ENCODE peak calls at places on chromosomes 3 and 15, in seven cellular contexts. L is tibial artery; U is CD8-positive, alpha-beta T cell; F is upper lobe of left lung; R is endodermal cell; E is esophagus muscularis mucosa; Y is SK-N-SH. O is an unnamed sample.

GRCh38 chr15:81029416-81030367 is 29.0 kb downstream of the TLNRD1 start:
- DNase-seq in L (no peak), U (no peak), F (no peak), R (no peak), E (no peak), Y (no peak), O (no peak)

GRCh38 chr3:10522646-10523303 is 17.4 kb upstream of the ATP2B2 start:
- DNase-seq in L (no peak), U (no peak), F (no peak), R (peak), E (no peak), Y (no peak), O (no peak)

GRCh38 chr15:57167821-57168395 is 208.4 kb upstream of the CGNL1 start:
- DNase-seq in L (no peak), U (no peak), F (no peak), R (no peak), E (no peak), Y (no peak), O (no peak)

GRCh38 chr15:40633178-40633577 is 39.1 kb downstream of the KNL1 start:
- DNase-seq in L (no peak), U (no peak), F (no peak), R (no peak), E (no peak), Y (no peak), O (no peak)

GRCh38 chr3:64623125-64623524 is 64.7 kb downstream of the ADAMTS9 start:
- DNase-seq in L (no peak), U (no peak), F (no peak), R (no peak), E (no peak), Y (no peak), O (no peak)

GRCh38 chr15:80242132-80242769 is 9.8 kb downstream of the CTXND1 start:
- DNase-seq in L (no peak), U (no peak), F (no peak), R (peak), E (peak), Y (peak), O (no peak)

GRCh38 chr15:79635897-79636596 is 203.9 kb downstream of the MINAR1 start:
- DNase-seq in L (no peak), U (no peak), F (no peak), R (peak), E (peak), Y (no peak), O (no peak)

GRCh38 chr15:79170256-79170664 is 79.7 kb upstream of the RASGRF1 start:
- DNase-seq in L (no peak), U (no peak), F (peak), R (no peak), E (no peak), Y (peak), O (peak)

GRCh38 chr15:70063284-70063991 is 34.3 kb downstream of the TLE3 start:
- DNase-seq in L (peak), U (no peak), F (no peak), R (no peak), E (no peak), Y (no peak), O (no peak)
- H3K27ac ChIP-seq in L (peak), U (no peak), F (no peak), R (no peak), E (peak), Y (peak), O (no peak)

GRCh38 chr3:13018561-13019242 is 54.5 kb downstream of the IQSEC1 start:
- DNase-seq in L (peak), U (no peak), F (no peak), R (peak), E (no peak), Y (no peak), O (no peak)

GRCh38 chr3:13019243-13019701 is 54.0 kb downstream of the IQSEC1 start:
- DNase-seq in L (peak), U (no peak), F (peak), R (peak), E (no peak), Y (peak), O (no peak)

GRCh38 chr3:13019706-13020105 is 53.5 kb downstream of the IQSEC1 start:
- DNase-seq in L (peak), U (no peak), F (no peak), R (no peak), E (no peak), Y (no peak), O (no peak)

GRCh38 chr3:13021141-13021933 is 51.9 kb downstream of the IQSEC1 start:
- DNase-seq in L (peak), U (no peak), F (no peak), R (no peak), E (no peak), Y (peak), O (peak)

GRCh38 chr3:13020159-13020558 is 53.1 kb downstream of the IQSEC1 start:
- DNase-seq in L (peak), U (no peak), F (no peak), R (no peak), E (no peak), Y (no peak), O (no peak)
- H3K4me3 ChIP-seq in L (no peak), U (no peak), F (no peak), R (no peak), E (no peak), Y (no peak), O (no peak)

GRCh38 chr3:42758126-42758525 is 14.9 kb downstream of the CCDC13 start:
- DNase-seq in L (peak), U (no peak), F (no peak), R (peak), E (no peak), Y (no peak), O (no peak)

GRCh38 chr3:42756681-42757213 is 16.3 kb downstream of the CCDC13 start:
- DNase-seq in L (peak), U (no peak), F (no peak), R (peak), E (no peak), Y (no peak), O (no peak)

GRCh38 chr3:42753757-42754156 is 19.3 kb downstream of the CCDC13 start:
- DNase-seq in L (peak), U (no peak), F (no peak), R (peak), E (no peak), Y (no peak), O (no peak)

GRCh38 chr3:42752961-42753360 is 20.1 kb downstream of the CCDC13 start:
- DNase-seq in L (no peak), U (no peak), F (no peak), R (peak), E (no peak), Y (no peak), O (no peak)

GRCh38 chr3:42755681-42756578 is 17.1 kb downstream of the CCDC13 start:
- DNase-seq in L (peak), U (no peak), F (no peak), R (peak), E (no peak), Y (peak), O (no peak)
- TF ChIP-seq CTCF in L (peak), U (no peak), F (no peak), R (peak), E (peak), Y (peak), O (peak)

DNA sequence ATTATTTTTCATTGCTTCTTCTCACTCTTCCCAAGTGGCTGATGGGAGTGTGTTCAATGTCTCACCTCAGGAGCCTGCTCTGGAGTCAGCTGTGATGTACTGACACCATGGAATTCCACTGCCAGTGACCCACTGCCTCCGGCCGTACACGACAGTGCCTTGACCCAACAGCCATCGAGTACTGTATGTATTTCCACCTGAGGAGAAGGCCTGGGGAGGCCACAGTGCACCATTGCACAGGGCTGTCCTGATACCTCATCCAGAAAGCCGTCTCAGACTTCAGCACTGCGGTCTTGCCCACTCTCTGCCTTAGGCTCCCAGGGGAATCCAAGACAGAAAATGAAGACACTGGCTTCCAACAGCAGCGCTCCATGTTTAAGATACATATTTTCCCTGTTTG is 51.4 kb upstream of the EIF1B start:
- DNase-seq in L (no peak), U (no peak), F (no peak), R (no peak), E (no peak), Y (no peak), O (no peak)
- H3K27ac ChIP-seq in L (no peak), U (no peak), F (no peak), R (no peak), E (no peak), Y (no peak), O (no peak)

GRCh38 chr3:194136519-194137313 is 768 bp downstream of the HES1 start:
- DNase-seq in L (peak), U (peak), F (peak), R (peak), E (no peak), Y (peak), O (peak)

GRCh38 chr3:194138098-194138474 is 2.1 kb downstream of the HES1 start:
- DNase-seq in L (no peak), U (no peak), F (no peak), R (peak), E (no peak), Y (no peak), O (no peak)

GRCh38 chr3:194135806-194136518 is at the start of gene HES1:
- DNase-seq in L (peak), U (peak), F (peak), R (peak), E (peak), Y (peak), O (peak)

GRCh38 chr3:194138732-194139084 is 2.8 kb downstream of the HES1 start:
- DNase-seq in L (no peak), U (no peak), F (no peak), R (no peak), E (no peak), Y (no peak), O (no peak)

DNA sequence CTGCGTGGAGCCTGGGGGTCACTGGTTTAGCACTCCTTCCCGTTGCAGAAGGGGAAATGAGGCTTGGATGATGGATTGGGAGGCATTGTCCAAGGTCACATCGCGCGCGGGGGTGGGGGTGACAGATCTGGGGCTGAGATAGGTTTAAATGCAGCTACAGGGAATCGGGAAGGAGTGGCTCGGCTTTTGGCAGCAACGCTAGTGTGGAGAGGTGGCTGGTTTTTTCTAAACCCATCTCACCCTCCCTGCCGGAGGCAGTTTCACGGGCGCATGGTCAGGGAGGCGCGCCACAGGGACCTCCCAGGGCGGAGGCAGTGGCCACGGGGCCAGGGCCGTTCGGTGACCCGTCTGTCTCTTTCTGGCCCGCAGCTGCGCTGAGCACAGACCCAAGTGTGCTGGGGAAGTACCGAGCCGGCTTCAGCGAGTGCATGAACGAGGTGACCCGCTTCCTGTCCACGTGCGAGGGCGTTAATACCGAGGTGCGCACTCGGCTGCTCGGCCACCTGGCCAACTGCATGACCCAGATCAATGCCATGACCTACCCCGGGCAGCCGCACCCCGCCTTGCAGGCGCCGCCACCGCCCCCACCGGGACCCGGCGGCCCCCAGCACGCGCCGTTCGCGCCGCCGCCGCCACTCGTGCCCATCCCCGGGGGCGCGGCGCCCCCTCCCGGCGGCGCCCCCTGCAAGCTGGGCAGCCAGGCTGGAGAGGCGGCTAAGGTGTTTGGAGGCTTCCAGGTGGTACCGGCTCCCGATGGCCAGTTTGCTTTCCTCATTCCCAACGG is 1.6 kb downstream of the HES1 start:
- DNase-seq in L (peak), U (peak), F (peak), R (peak), E (no peak), Y (peak), O (peak)
- H3K4me3 ChIP-seq in L (peak), U (peak), F (peak), R (peak), E (peak), Y (peak), O (peak)

DNA sequence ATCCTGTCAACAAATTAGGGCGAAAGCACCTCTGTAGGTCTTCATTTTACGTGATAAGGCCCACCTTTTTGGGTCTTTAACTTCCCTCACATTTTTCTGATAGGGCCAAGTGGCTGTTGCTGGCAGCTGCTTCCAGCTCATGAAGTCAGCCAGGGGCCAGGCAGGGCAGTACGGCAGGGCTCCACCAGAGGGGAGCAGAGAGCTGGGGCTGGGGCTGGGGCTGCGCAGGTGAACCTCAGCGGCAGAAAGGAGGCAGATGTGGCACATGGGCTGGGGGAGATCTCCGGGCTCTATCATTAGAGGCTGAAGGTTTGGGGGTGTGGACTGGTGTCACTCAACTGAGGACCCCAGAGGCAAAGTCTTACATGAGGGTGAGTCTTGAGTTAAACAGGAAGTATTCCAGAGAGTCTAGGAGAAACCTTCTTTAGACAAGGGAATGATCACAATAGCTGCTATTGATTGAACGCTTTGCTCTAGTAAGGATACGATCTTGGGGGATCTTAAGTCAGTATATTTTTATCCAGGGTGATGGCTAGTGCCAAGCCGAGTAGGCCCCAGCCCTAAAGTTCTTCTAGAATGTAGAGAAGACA is 62.8 kb upstream of the MEX3B start:
- DNase-seq in L (no peak), U (peak), F (peak), R (peak), E (no peak), Y (peak), O (peak)
- TF ChIP-seq CTCF in L (peak), U (peak), F (peak), R (peak), E (peak), Y (peak), O (peak)